ENCODE peak calls at places on chromosome 15, in six cellular contexts. R is GM10248, W is Ammon's horn, D is astrocyte of the spinal cord, Y is occipital lobe, E is cardiac fibroblast. G is an unnamed sample.

GRCh38 chr15:85168642-85169173 is 187.1 kb downstream of the PDE8A start:
- DNase-seq in R (peak; percentile 56), D (peak; percentile 14), E (peak; percentile 31), W (no peak), Y (no peak), G (no peak)

GRCh38 chr15:89781055-89781454 is 4.9 kb downstream of the MESP2 start:
- DNase-seq in W (no peak), D (no peak), Y (no peak), E (no peak), R (no peak), G (no peak)

GRCh38 chr15:61720197-61720596 is 340.1 kb downstream of the VPS13C start:
- DNase-seq in D (no peak), W (no peak), E (no peak), Y (no peak), R (no peak), G (no peak)

GRCh38 chr15:88113909-88114308 is 142.6 kb downstream of the NTRK3 start:
- DNase-seq in R (no peak), E (no peak), D (no peak), W (peak; percentile 29), Y (no peak), G (no peak)

GRCh38 chr15:63487076-63487757 is 17.2 kb upstream of the USP3 start:
- DNase-seq in Y (peak; percentile 66), D (peak; percentile 66), E (peak; percentile 80), W (peak; percentile 87), R (peak; percentile 81), G (peak; percentile 74)

GRCh38 chr15:52649686-52650085 is 29.5 kb downstream of the ATOSA start:
- DNase-seq in Y (no peak), W (no peak), E (peak; percentile 57), D (no peak), R (no peak), G (no peak)

GRCh38 chr15:86855307-86855706 is 775.6 kb downstream of the AGBL1 start:
- DNase-seq in R (no peak), D (no peak), Y (no peak), E (peak; percentile 58), W (no peak), G (no peak)

GRCh38 chr15:90665288-90666134 is 51.6 kb upstream of the BLM start:
- DNase-seq in D (peak; percentile 46), W (peak; percentile 42), Y (peak; percentile 49), E (peak; percentile 61), R (peak; percentile 80), G (no peak)

GRCh38 chr15:51494411-51495314 is 127.9 kb downstream of the DMXL2 start:
- DNase-seq in Y (no peak), W (no peak), E (peak; percentile 47), R (no peak), D (peak; percentile 27), G (no peak)

GRCh38 chr15:78438595-78439285 is 724 bp downstream of the IREB2 start:
- DNase-seq in W (no peak), R (peak; percentile 24), Y (peak; percentile 65), E (peak; percentile 36), D (peak; percentile 36), G (no peak)

GRCh38 chr15:82128401-82129143 is 82.8 kb upstream of the MEX3B start:
- DNase-seq in Y (no peak), D (peak; percentile 34), R (no peak), E (no peak), W (no peak), G (peak; percentile 19)

GRCh38 chr15:101329867-101330380 is 34.9 kb upstream of the SNRPA1 start:
- DNase-seq in R (no peak), D (no peak), Y (no peak), W (no peak), E (no peak), G (no peak)

GRCh38 chr15:74438696-74439316 is 5.0 kb upstream of the SEMA7A start:
- DNase-seq in Y (peak; percentile 63), R (peak; percentile 83), D (peak; percentile 78), E (peak; percentile 81), W (peak; percentile 91), G (peak; percentile 47)

GRCh38 chr15:26891448-26891881 is 24.6 kb downstream of the GABRA5 start:
- DNase-seq in R (peak; percentile 42), D (peak; percentile 83), W (peak; percentile 89), Y (peak; percentile 77), E (peak; percentile 68), G (peak; percentile 47)

GRCh38 chr15:64288577-64288976 is 67.4 kb downstream of the CSNK1G1 start:
- DNase-seq in Y (no peak), E (peak; percentile 20), R (no peak), D (peak; percentile 10), W (no peak), G (no peak)

GRCh38 chr15:97993310-97993738 is 32.8 kb downstream of the ARRDC4 start:
- DNase-seq in D (no peak), W (no peak), Y (no peak), R (no peak), E (no peak), G (no peak)

GRCh38 chr15:44033894-44034293 is 161.2 kb downstream of the FRMD5 start:
- DNase-seq in E (peak; percentile 81), W (peak; percentile 21), D (peak; percentile 74), Y (no peak), R (no peak), G (no peak)

GRCh38 chr15:70376929-70377691 is 279.4 kb upstream of the TLE3 start:
- DNase-seq in W (peak; percentile 68), E (peak; percentile 56), Y (peak; percentile 45), R (no peak), D (peak; percentile 27), G (peak; percentile 30)

GRCh38 chr15:66251790-66252355 is 1.7 kb downstream of the MEGF11 start:
- DNase-seq in W (no peak), E (no peak), Y (no peak), D (no peak), R (peak; percentile 38), G (no peak)

GRCh38 chr15:41022487-41023090 is 69.3 kb downstream of the CHAC1 start:
- DNase-seq in R (peak; percentile 37), W (peak; percentile 71), D (peak; percentile 56), E (peak; percentile 72), Y (no peak), G (peak; percentile 54)

GRCh38 chr15:46277994-46278885 is 643.4 kb downstream of the SQOR start:
- DNase-seq in D (no peak), E (no peak), R (no peak), Y (no peak), W (peak; percentile 49), G (no peak)

GRCh38 chr15:33022629-33023028 is 171.9 kb downstream of the FMN1 start:
- DNase-seq in D (peak; percentile 60), E (peak; percentile 46), Y (no peak), R (no peak), W (peak; percentile 45), G (no peak)

GRCh38 chr15:83993591-83993990 is 242.0 kb upstream of the GOLGA6L4 start:
- DNase-seq in Y (no peak), E (no peak), R (no peak), W (no peak), D (no peak), G (no peak)

GRCh38 chr15:68843425-68844311 is 23.0 kb upstream of the ANP32A start:
- DNase-seq in D (peak; percentile 25), Y (no peak), R (peak; percentile 26), W (peak; percentile 15), E (peak; percentile 29), G (no peak)

GRCh38 chr15:25066708-25067107 is 111.9 kb downstream of the SNRPN start:
- DNase-seq in Y (no peak), W (no peak), E (no peak), D (no peak), R (no peak), G (no peak)

GRCh38 chr15:70708839-70709238 is 54.5 kb downstream of the UACA start:
- DNase-seq in W (no peak), Y (no peak), E (no peak), D (no peak), R (no peak), G (no peak)

GRCh38 chr15:69149803-69150202 is 10.6 kb upstream of the GLCE start:
- DNase-seq in E (no peak), Y (no peak), R (no peak), W (no peak), D (no peak), G (no peak)

GRCh38 chr15:70048196-70048565 is 49.5 kb downstream of the TLE3 start:
- DNase-seq in E (no peak), W (no peak), Y (no peak), D (no peak), R (no peak), G (no peak)

GRCh38 chr15:72318408-72318942 is 1.5 kb downstream of the CELF6 start:
- DNase-seq in R (peak; percentile 6), E (no peak), D (no peak), W (no peak), Y (no peak), G (no peak)

GRCh38 chr15:56821721-56822425 is 88.6 kb upstream of the ZNF280D start:
- DNase-seq in Y (no peak), R (peak; percentile 43), D (peak; percentile 83), W (peak; percentile 73), E (peak; percentile 83), G (peak; percentile 47)

GRCh38 chr15:58731756-58732535 is 17.6 kb downstream of the ADAM10 start:
- DNase-seq in Y (no peak), W (no peak), R (no peak), D (peak; percentile 74), E (peak; percentile 82), G (no peak)

GRCh38 chr15:48332642-48333034 is 1.4 kb downstream of the DUT start:
- DNase-seq in E (no peak), D (no peak), R (no peak), Y (no peak), W (no peak), G (no peak)

GRCh38 chr15:80547264-80547663 is 143.1 kb downstream of the ARNT2 start:
- DNase-seq in D (no peak), E (no peak), R (no peak), W (no peak), Y (no peak), G (no peak)

GRCh38 chr15:64515196-64515595 is 54.8 kb downstream of the ZNF609 start:
- DNase-seq in E (no peak), Y (no peak), R (no peak), W (no peak), D (no peak), G (no peak)

GRCh38 chr15:74201656-74202420 is 749 bp downstream of the STRA6 start:
- DNase-seq in Y (no peak), W (no peak), E (peak; percentile 69), R (no peak), D (peak; percentile 94), G (no peak)

GRCh38 chr15:73818308-73818985 is 54.9 kb upstream of the TBC1D21 start:
- DNase-seq in R (no peak), W (no peak), E (no peak), D (no peak), Y (no peak), G (no peak)

GRCh38 chr15:68387288-68388143 is 44.4 kb downstream of the ITGA11 start:
- DNase-seq in E (no peak), W (no peak), Y (no peak), R (no peak), D (no peak), G (no peak)

G was measured in HL-60.